ENCODE peak calls at places on chromosomes 6 and 20, in four cellular contexts. H, E, B and X are unnamed samples.

GRCh38 chr6:7541175-7542064 is at the start of gene DSP:
- DNase-seq in H (peak), E (peak), B (no peak), X (peak)

GRCh38 chr6:110731196-110731595 is 84.1 kb downstream of the CDK19 start:
- DNase-seq in H (no peak), E (no peak), B (no peak), X (no peak)

GRCh38 chr6:1950631-1951030 is 294.8 kb downstream of the GMDS start:
- DNase-seq in H (no peak), E (no peak), B (no peak), X (no peak)

GRCh38 chr20:34076952-34077351 is 35.1 kb downstream of the EIF2S2 start:
- DNase-seq in H (no peak), E (no peak), B (no peak), X (no peak)

GRCh38 chr20:43666376-43667328 is at the start of gene MYBL2:
- DNase-seq in H (peak), E (peak), B (no peak), X (peak)

GRCh38 chr20:17835941-17836861 is 132.4 kb downstream of the SNX5 start:
- DNase-seq in H (no peak), E (no peak), B (no peak), X (no peak)

GRCh38 chr6:44730771-44731391 is 343.4 kb downstream of the CDC5L start:
- DNase-seq in H (no peak), E (no peak), B (no peak), X (no peak)

GRCh38 chr20:44714701-44715494 is at the start of gene CCN5:
- DNase-seq in H (peak), E (no peak), B (no peak), X (no peak)

GRCh38 chr6:38185752-38186151 is 366.2 kb downstream of the ZFAND3 start:
- DNase-seq in H (no peak), E (no peak), B (no peak), X (no peak)

DNA sequence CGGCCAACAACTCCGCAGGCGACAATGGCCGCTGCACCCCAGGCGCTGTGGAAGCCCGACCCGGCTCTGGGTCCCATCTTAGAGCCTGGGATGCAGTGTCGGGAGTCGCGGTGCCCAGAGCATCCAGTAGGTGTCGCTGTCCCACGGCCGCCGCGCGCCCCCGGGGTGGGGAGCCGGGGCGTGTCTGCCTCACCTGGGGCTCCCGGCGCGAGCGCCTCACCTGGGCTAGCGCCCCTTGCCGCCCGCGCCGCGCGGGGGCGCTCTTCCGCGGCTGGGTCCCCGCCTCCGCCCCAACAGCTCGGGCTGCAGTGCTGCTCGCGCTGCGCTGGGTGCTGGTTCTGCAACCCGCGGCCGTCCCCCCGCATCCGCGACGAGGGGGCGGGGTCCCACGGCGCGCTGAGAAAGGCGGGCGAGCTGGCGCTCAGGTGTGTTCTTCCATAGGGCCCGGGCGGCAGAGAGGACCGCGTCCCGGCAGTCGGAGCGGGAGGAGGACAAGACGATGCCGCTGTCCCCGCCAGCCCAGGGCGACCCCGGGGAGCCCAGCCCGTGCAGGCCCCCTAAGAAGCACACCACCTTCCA is at the start of gene CRYBG1:
- DNase-seq in H (peak), E (peak), B (no peak), X (peak)
- TF ChIP-seq POLR2AphosphoS5 in H (no peak), E (no peak), B (no peak), X (no peak)

GRCh38 chr20:8043687-8044278 is 24.2 kb upstream of the TMX4 start:
- DNase-seq in H (peak), E (peak), B (no peak), X (no peak)
- TF ChIP-seq TAF1 in H (no peak), E (no peak), B (no peak), X (no peak)

DNA sequence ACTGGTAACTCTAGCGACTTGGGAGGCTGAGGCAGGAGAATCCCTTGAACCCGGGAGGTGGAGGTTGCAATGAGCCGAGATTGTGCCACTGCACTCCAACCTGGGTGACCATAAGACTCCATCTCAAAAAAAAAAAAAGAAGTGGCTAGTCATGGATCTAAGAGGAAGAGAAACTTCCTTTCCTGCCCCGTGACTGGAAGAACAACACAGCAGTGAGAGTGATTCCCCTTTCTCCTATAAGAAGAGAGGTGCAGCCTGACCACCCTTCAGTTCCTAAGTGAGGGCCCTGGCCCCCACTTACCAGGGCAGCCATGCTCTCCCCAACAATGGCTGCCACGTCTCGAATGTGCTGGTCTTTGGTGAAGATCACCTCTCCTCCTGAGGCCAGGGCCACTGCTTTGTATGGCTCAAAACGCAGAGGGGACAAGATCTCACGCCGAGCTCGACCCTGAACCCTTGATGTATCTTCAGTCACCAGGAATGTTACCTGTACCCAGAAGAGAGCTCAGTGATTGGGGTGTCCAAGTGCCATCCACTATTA is 6.3 kb downstream of the SAPCD1 start:
- DNase-seq in H (no peak), E (no peak), B (no peak), X (no peak)
- TF ChIP-seq POLR2AphosphoS5 in H (no peak), E (no peak), B (no peak), X (no peak)

GRCh38 chr6:169225887-169226286 is 27.8 kb downstream of the THBS2 start:
- DNase-seq in H (no peak), E (no peak), B (no peak), X (no peak)
- TF ChIP-seq TAF1 in H (no peak), E (no peak), B (no peak), X (no peak)

GRCh38 chr20:38426006-38426405 is 9.1 kb downstream of the SNHG17 start:
- DNase-seq in H (no peak), E (no peak), B (no peak), X (no peak)

GRCh38 chr20:38428800-38429199 is 6.3 kb downstream of the SNHG17 start:
- DNase-seq in H (no peak), E (no peak), B (no peak), X (no peak)

GRCh38 chr20:38426498-38426897 is 8.6 kb downstream of the SNHG17 start:
- DNase-seq in H (no peak), E (no peak), B (no peak), X (no peak)

GRCh38 chr20:38429301-38429700 is 5.8 kb downstream of the SNHG17 start:
- DNase-seq in H (no peak), E (no peak), B (no peak), X (no peak)

DNA sequence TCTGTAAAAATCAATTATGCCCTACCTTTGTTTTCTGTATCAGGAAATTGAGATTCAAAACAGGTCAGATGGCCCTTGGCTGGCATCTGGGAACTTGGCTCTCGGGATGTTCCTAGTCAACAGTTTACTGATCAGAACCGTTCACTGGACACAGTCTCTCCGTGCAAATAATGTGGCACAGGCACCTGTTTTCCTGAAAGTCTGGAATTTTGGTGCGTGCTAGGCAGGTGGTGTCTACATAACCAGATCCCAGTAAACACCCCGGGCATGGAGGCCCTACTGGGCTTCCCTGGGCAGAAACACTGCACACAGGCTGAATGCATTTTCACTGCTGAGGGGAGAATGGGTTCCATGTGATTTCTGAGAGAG is 7.5 kb downstream of the SNHG17 start:
- DNase-seq in H (no peak), E (no peak), B (no peak), X (no peak)
- TF ChIP-seq POLR2AphosphoS5 in H (no peak), E (no peak), B (no peak), X (peak)

DNA sequence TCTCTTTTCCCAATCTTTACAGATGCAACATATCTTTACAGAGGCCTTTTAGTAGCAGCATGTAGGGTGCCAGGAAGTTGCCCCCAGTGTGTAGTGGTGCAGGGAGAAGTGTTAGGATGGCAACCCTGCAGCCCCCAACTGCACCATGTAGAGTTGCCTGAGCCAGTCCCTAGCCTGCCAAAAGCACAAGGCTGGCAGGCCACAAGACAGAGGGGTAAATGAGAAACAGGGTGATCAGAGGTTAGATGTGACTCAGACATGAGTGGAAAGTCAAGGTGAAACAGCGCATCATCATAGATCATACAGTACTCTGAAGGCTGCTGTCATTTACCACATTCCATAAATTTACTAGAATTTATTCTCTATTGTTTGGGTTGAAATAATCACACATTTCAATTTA is 467.5 kb downstream of the PRKN start:
- DNase-seq in H (no peak), E (no peak), B (no peak), X (no peak)
- TF ChIP-seq TAF1 in H (no peak), E (no peak), B (no peak), X (no peak)

DNA sequence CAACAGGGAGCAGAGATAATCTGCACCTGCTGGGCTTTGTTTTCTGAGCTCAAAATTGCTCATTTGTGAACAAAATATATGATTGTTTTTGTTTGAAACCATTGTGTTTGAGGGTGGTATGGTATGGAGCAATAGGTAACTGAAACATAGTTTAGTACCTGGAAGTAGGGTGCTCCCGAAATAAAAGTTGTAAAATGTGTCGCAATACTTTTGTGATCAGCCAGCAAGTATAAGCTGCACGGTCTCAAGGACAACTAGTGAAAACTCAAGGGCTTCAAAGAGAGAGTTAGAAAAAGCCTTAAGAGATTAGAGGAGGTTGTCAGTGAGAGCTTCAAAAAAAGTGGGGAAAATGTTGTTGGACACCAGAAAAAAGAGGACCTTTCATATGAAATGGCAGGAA is 579.8 kb upstream of the POU3F2 start:
- DNase-seq in H (no peak), E (no peak), B (no peak), X (no peak)
- TF ChIP-seq POLR2AphosphoS5 in H (no peak), E (no peak), B (no peak), X (no peak)

DNA sequence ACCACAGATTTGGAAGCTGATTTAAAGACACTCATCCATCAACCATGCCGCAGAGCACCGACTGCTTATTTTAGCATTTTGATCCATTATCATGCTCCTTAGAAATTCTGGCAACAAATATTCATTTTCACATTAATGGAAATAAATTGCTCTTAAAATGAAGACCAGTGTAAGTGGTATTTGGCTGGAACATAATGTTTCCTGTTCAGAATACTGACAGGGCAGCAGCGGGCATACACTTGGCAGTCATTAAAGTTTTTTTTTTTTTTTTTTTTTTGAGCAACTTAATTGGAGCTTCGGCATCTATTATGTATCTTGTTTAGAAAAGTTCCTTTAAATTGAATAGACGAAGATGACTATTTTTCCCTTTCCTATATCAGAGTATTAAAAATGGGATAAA is 47.4 kb downstream of the MAP3K5 start:
- DNase-seq in H (no peak), E (no peak), B (no peak), X (no peak)
- TF ChIP-seq TAF1 in H (no peak), E (no peak), B (no peak), X (no peak)

GRCh38 chr6:3001773-3002293 is 2.1 kb downstream of the NQO2 start:
- DNase-seq in H (peak), E (no peak), B (no peak), X (no peak)
- TF ChIP-seq POLR2AphosphoS5 in H (no peak), E (no peak), B (no peak), X (no peak)